ENCODE peak calls at places on chromosomes 3 and 15, in seven cellular contexts. A, W, M, I, Y, N and H are unnamed samples.

GRCh38 chr15:81195339-81195864 is 1.3 kb upstream of the IL16 start:
- DNase-seq in A (no peak), W (no peak), M (no peak), I (no peak), Y (no peak), N (no peak), H (no peak)

GRCh38 chr15:65172531-65172930 is 12.6 kb downstream of the CLPX start:
- DNase-seq in A (no peak), W (no peak), M (no peak), I (no peak), Y (no peak), N (no peak), H (no peak)

GRCh38 chr3:128486692-128487537 is 6.1 kb downstream of the GATA2 start:
- DNase-seq in A (peak; percentile 35), W (no peak), M (peak; percentile 41), I (no peak), Y (no peak), N (no peak), H (no peak)

GRCh38 chr15:84826369-84826823 is 9.2 kb downstream of the ALPK3 start:
- DNase-seq in A (peak; percentile 36), W (no peak), M (no peak), I (no peak), Y (no peak), N (no peak), H (peak; percentile 58)

GRCh38 chr3:43206632-43207031 is 79.7 kb upstream of the SNRK start:
- DNase-seq in A (no peak), W (no peak), M (no peak), I (no peak), Y (no peak), N (no peak), H (no peak)

GRCh38 chr15:76199106-76200082 is 111.9 kb downstream of the ETFA start:
- DNase-seq in A (peak; percentile 27), W (no peak), M (peak; percentile 79), I (no peak), Y (peak; percentile 33), N (peak; percentile 58), H (no peak)

GRCh38 chr3:16430717-16431630 is 82.5 kb downstream of the RFTN1 start:
- DNase-seq in A (no peak), W (no peak), M (no peak), I (no peak), Y (no peak), N (no peak), H (no peak)

GRCh38 chr3:149582395-149582794 is 75.4 kb downstream of the WWTR1 start:
- DNase-seq in A (no peak), W (no peak), M (no peak), I (no peak), Y (no peak), N (no peak), H (no peak)

GRCh38 chr15:63094495-63094931 is 27.1 kb upstream of the LACTB start:
- DNase-seq in A (no peak), W (no peak), M (peak; percentile 86), I (no peak), Y (peak; percentile 58), N (peak; percentile 45), H (no peak)

GRCh38 chr3:69941439-69942176 is 57.9 kb upstream of the SAMMSON start:
- DNase-seq in A (no peak), W (no peak), M (peak; percentile 82), I (no peak), Y (peak; percentile 59), N (peak; percentile 21), H (no peak)

GRCh38 chr3:113104746-113105479 is 106.4 kb upstream of the BOC start:
- DNase-seq in A (no peak), W (no peak), M (no peak), I (no peak), Y (no peak), N (no peak), H (no peak)

GRCh38 chr3:194404365-194405140 is 5.5 kb upstream of the GP5 start:
- DNase-seq in A (peak; percentile 29), W (peak; percentile 19), M (peak; percentile 58), I (no peak), Y (no peak), N (peak; percentile 42), H (peak; percentile 54)

GRCh38 chr3:135975536-135975935 is 10.0 kb downstream of the PPP2R3A start:
- DNase-seq in A (no peak), W (no peak), M (no peak), I (no peak), Y (no peak), N (no peak), H (no peak)

GRCh38 chr15:45657769-45658545 is 23.1 kb downstream of the SQOR start:
- DNase-seq in A (no peak), W (no peak), M (no peak), I (no peak), Y (no peak), N (no peak), H (no peak)

GRCh38 chr15:45665261-45665660 is 30.4 kb downstream of the SQOR start:
- DNase-seq in A (no peak), W (no peak), M (no peak), I (no peak), Y (no peak), N (no peak), H (no peak)

GRCh38 chr15:45664451-45664850 is 29.6 kb downstream of the SQOR start:
- DNase-seq in A (no peak), W (no peak), M (peak; percentile 72), I (no peak), Y (peak; percentile 45), N (peak; percentile 59), H (no peak)

GRCh38 chr15:45662375-45662774 is 27.5 kb downstream of the SQOR start:
- DNase-seq in A (no peak), W (no peak), M (no peak), I (no peak), Y (no peak), N (no peak), H (no peak)

GRCh38 chr15:45660231-45660979 is 25.6 kb downstream of the SQOR start:
- DNase-seq in A (peak; percentile 33), W (no peak), M (peak; percentile 28), I (peak; percentile 34), Y (no peak), N (peak; percentile 79), H (peak; percentile 56)
- TF ChIP-seq CTCF in A (peak; percentile 8), W (no peak), M (no peak), I (no peak), Y (no peak), N (no peak), H (no peak)

GRCh38 chr3:174376346-174376745 is 482.8 kb upstream of the NAALADL2 start:
- DNase-seq in A (no peak), W (no peak), M (peak; percentile 46), I (no peak), Y (no peak), N (no peak), H (no peak)

GRCh38 chr3:174377096-174377495 is 482.0 kb upstream of the NAALADL2 start:
- DNase-seq in A (no peak), W (no peak), M (no peak), I (no peak), Y (no peak), N (no peak), H (no peak)

GRCh38 chr3:174382876-174383275 is 476.3 kb upstream of the NAALADL2 start:
- DNase-seq in A (no peak), W (no peak), M (no peak), I (no peak), Y (no peak), N (no peak), H (no peak)

DNA sequence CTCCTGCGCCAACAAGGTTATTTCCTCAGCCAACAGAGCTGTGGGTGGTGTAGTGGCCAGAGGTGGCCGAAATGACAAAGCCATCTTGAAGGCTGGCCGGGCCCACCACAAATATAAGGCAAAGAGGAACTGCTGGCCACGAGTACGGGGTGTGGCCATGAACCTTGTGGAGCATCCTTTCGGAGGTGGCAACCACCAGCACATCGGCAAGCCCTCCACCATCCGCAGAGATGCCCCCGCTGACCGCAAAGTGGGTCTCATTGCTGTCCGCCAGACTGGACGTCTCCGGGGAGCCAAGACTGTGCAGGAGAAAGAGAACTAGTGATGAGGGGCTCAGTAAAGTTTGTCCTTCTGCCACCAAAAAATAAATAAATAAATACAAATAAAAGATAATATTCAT is 481.4 kb upstream of the NAALADL2 start:
- DNase-seq in A (no peak), W (no peak), M (no peak), I (no peak), Y (no peak), N (no peak), H (no peak)
- TF ChIP-seq CTCF in A (no peak), W (no peak), M (no peak), I (no peak), Y (no peak), N (no peak), H (no peak)

GRCh38 chr15:51243774-51244173 is 94.6 kb downstream of the CYP19A1 start:
- DNase-seq in A (peak; percentile 76), W (no peak), M (peak; percentile 16), I (no peak), Y (no peak), N (no peak), H (no peak)

GRCh38 chr15:51240066-51240465 is 98.3 kb downstream of the CYP19A1 start:
- DNase-seq in A (no peak), W (no peak), M (no peak), I (no peak), Y (no peak), N (no peak), H (no peak)

GRCh38 chr15:51245628-51246027 is 92.8 kb downstream of the CYP19A1 start:
- DNase-seq in A (no peak), W (no peak), M (no peak), I (no peak), Y (no peak), N (no peak), H (no peak)

GRCh38 chr15:51250217-51251011 is 88.0 kb downstream of the CYP19A1 start:
- DNase-seq in A (no peak), W (no peak), M (no peak), I (no peak), Y (no peak), N (no peak), H (no peak)

GRCh38 chr15:51244366-51244977 is 93.9 kb downstream of the CYP19A1 start:
- DNase-seq in A (no peak), W (no peak), M (peak; percentile 30), I (no peak), Y (no peak), N (no peak), H (no peak)
- TF ChIP-seq CTCF in A (no peak), W (no peak), M (no peak), I (no peak), Y (no peak), N (no peak), H (no peak)

GRCh38 chr3:104460477-104461406 is 906.0 kb upstream of the ALCAM start:
- DNase-seq in A (peak; percentile 10), W (no peak), M (peak; percentile 32), I (peak; percentile 23), Y (peak; percentile 7), N (no peak), H (no peak)
- TF ChIP-seq CTCF in A (peak; percentile 34), W (no peak), M (peak; percentile 34), I (peak; percentile 39), Y (peak; percentile 39), N (peak; percentile 28), H (no peak)

GRCh38 chr3:157067114-157067513 is 92.8 kb downstream of the CCNL1 start:
- DNase-seq in A (no peak), W (peak; percentile 3), M (no peak), I (no peak), Y (no peak), N (no peak), H (no peak)
- TF ChIP-seq CTCF in A (no peak), W (no peak), M (peak; percentile 1), I (no peak), Y (peak; percentile 8), N (no peak), H (no peak)